ENCODE peak calls at places on chromosomes 5 and 9, in ten cellular contexts. One of them, this sample, is unnamed. For H3K4me1, the result is how much of the 10 kb centered on the place peaks cover.

GRCh38 chr5:126044111-126044668 is 379.0 kb upstream of the GRAMD2B start:
- DNase-seq in ascending aorta: no peak
- DNase-seq in HAP-1: peak
- DNase-seq in heart right ventricle: peak
- DNase-seq in adipocyte: peak
- DNase-seq in IMR-90: peak
- DNase-seq in right cardiac atrium: peak
- DNase-seq in cardiac muscle cell: peak
- DNase-seq in mesendoderm: peak
- DNase-seq in uterus: peak
- DNase-seq in this sample: no peak

GRCh38 chr5:159917919-159918487 is 1.7 kb downstream of the ADRA1B start:
- DNase-seq in IMR-90: no peak
- DNase-seq in cardiac muscle cell: no peak
- DNase-seq in mesendoderm: no peak
- DNase-seq in ascending aorta: no peak
- DNase-seq in HAP-1: no peak
- DNase-seq in adipocyte: no peak
- DNase-seq in uterus: no peak
- DNase-seq in heart right ventricle: no peak
- DNase-seq in right cardiac atrium: no peak
- DNase-seq in this sample: no peak

GRCh38 chr9:130601100-130601499 is 21.7 kb downstream of the FUBP3 start:
- DNase-seq in mesendoderm: no peak
- DNase-seq in uterus: no peak
- DNase-seq in cardiac muscle cell: no peak
- DNase-seq in heart right ventricle: no peak
- DNase-seq in ascending aorta: no peak
- DNase-seq in adipocyte: no peak
- DNase-seq in right cardiac atrium: no peak
- DNase-seq in HAP-1: no peak
- DNase-seq in IMR-90: no peak
- DNase-seq in this sample: no peak

GRCh38 chr9:71587576-71588362 is 180.5 kb downstream of the CEMIP2 start:
- DNase-seq in uterus: no peak
- DNase-seq in ascending aorta: no peak
- DNase-seq in adipocyte: peak
- DNase-seq in right cardiac atrium: no peak
- DNase-seq in cardiac muscle cell: no peak
- DNase-seq in heart right ventricle: no peak
- DNase-seq in mesendoderm: peak
- DNase-seq in IMR-90: peak
- DNase-seq in HAP-1: no peak
- DNase-seq in this sample: no peak

GRCh38 chr5:178442361-178443256 is 147.6 kb downstream of the COL23A1 start:
- DNase-seq in right cardiac atrium: no peak
- DNase-seq in uterus: no peak
- DNase-seq in HAP-1: no peak
- DNase-seq in ascending aorta: no peak
- DNase-seq in cardiac muscle cell: no peak
- DNase-seq in IMR-90: no peak
- DNase-seq in heart right ventricle: no peak
- DNase-seq in mesendoderm: no peak
- DNase-seq in adipocyte: no peak
- DNase-seq in this sample: no peak

GRCh38 chr9:16267336-16268036 is 603.0 kb downstream of the BNC2 start:
- DNase-seq in uterus: no peak
- DNase-seq in ascending aorta: peak
- DNase-seq in heart right ventricle: no peak
- DNase-seq in mesendoderm: no peak
- DNase-seq in HAP-1: no peak
- DNase-seq in right cardiac atrium: no peak
- DNase-seq in cardiac muscle cell: no peak
- DNase-seq in adipocyte: peak
- DNase-seq in IMR-90: peak
- DNase-seq in this sample: no peak

GRCh38 chr5:12985142-12985541 is 959.3 kb downstream of the DNAH5 start:
- DNase-seq in right cardiac atrium: no peak
- DNase-seq in cardiac muscle cell: no peak
- DNase-seq in ascending aorta: no peak
- DNase-seq in HAP-1: no peak
- DNase-seq in adipocyte: no peak
- DNase-seq in uterus: no peak
- DNase-seq in heart right ventricle: no peak
- DNase-seq in mesendoderm: no peak
- DNase-seq in IMR-90: no peak
- DNase-seq in this sample: no peak

GRCh38 chr5:160475864-160476438 is 54.3 kb downstream of the PTTG1 start:
- DNase-seq in HAP-1: no peak
- DNase-seq in mesendoderm: no peak
- DNase-seq in heart right ventricle: no peak
- DNase-seq in right cardiac atrium: no peak
- DNase-seq in uterus: no peak
- DNase-seq in IMR-90: no peak
- DNase-seq in adipocyte: no peak
- DNase-seq in ascending aorta: no peak
- DNase-seq in cardiac muscle cell: no peak
- DNase-seq in this sample: no peak

GRCh38 chr5:2387224-2388004 is 364.1 kb downstream of the IRX2 start:
- DNase-seq in HAP-1: no peak
- DNase-seq in cardiac muscle cell: peak
- DNase-seq in ascending aorta: no peak
- DNase-seq in IMR-90: no peak
- DNase-seq in adipocyte: no peak
- DNase-seq in uterus: no peak
- DNase-seq in right cardiac atrium: peak
- DNase-seq in heart right ventricle: no peak
- DNase-seq in mesendoderm: no peak
- DNase-seq in this sample: no peak

GRCh38 chr9:80485420-80485819 is 913.7 kb downstream of the TLE4 start:
- DNase-seq in cardiac muscle cell: no peak
- DNase-seq in right cardiac atrium: no peak
- DNase-seq in IMR-90: peak
- DNase-seq in HAP-1: no peak
- DNase-seq in adipocyte: no peak
- DNase-seq in ascending aorta: no peak
- DNase-seq in uterus: no peak
- DNase-seq in heart right ventricle: no peak
- DNase-seq in mesendoderm: no peak
- DNase-seq in this sample: no peak

GRCh38 chr5:167767775-167768174 is 523.7 kb upstream of the WWC1 start:
- DNase-seq in ascending aorta: no peak
- DNase-seq in mesendoderm: no peak
- DNase-seq in IMR-90: peak
- DNase-seq in cardiac muscle cell: no peak
- DNase-seq in adipocyte: no peak
- DNase-seq in uterus: no peak
- DNase-seq in right cardiac atrium: no peak
- DNase-seq in HAP-1: no peak
- DNase-seq in heart right ventricle: no peak
- DNase-seq in this sample: no peak

GRCh38 chr9:115976726-115977125 is 176.9 kb upstream of the PAPPA start:
- DNase-seq in IMR-90: no peak
- DNase-seq in right cardiac atrium: no peak
- DNase-seq in heart right ventricle: no peak
- DNase-seq in uterus: no peak
- DNase-seq in cardiac muscle cell: no peak
- DNase-seq in adipocyte: no peak
- DNase-seq in ascending aorta: no peak
- DNase-seq in HAP-1: no peak
- DNase-seq in mesendoderm: no peak
- DNase-seq in this sample: no peak

GRCh38 chr9:21919377-21920362 is 74.5 kb downstream of the CDKN2A start:
- DNase-seq in adipocyte: peak
- DNase-seq in ascending aorta: no peak
- DNase-seq in IMR-90: peak
- DNase-seq in uterus: no peak
- DNase-seq in heart right ventricle: no peak
- DNase-seq in cardiac muscle cell: no peak
- DNase-seq in mesendoderm: no peak
- DNase-seq in HAP-1: no peak
- DNase-seq in right cardiac atrium: no peak
- DNase-seq in this sample: no peak

GRCh38 chr5:66356011-66356565 is 212.0 kb downstream of the SREK1 start:
- DNase-seq in uterus: no peak
- DNase-seq in cardiac muscle cell: no peak
- DNase-seq in HAP-1: no peak
- DNase-seq in right cardiac atrium: no peak
- DNase-seq in adipocyte: peak
- DNase-seq in IMR-90: peak
- DNase-seq in heart right ventricle: no peak
- DNase-seq in mesendoderm: no peak
- DNase-seq in ascending aorta: no peak
- DNase-seq in this sample: no peak

GRCh38 chr5:140966293-140967225 is at the start of gene PCDHAC2:
- DNase-seq in adipocyte: peak
- DNase-seq in HAP-1: peak
- DNase-seq in cardiac muscle cell: peak
- DNase-seq in uterus: peak
- DNase-seq in heart right ventricle: peak
- DNase-seq in right cardiac atrium: peak
- DNase-seq in ascending aorta: no peak
- DNase-seq in mesendoderm: peak
- DNase-seq in IMR-90: no peak
- DNase-seq in this sample: peak

GRCh38 chr5:112186401-112186990 is 232.6 kb downstream of the EPB41L4A start:
- DNase-seq in HAP-1: peak
- DNase-seq in heart right ventricle: no peak
- DNase-seq in mesendoderm: peak
- DNase-seq in right cardiac atrium: no peak
- DNase-seq in adipocyte: peak
- DNase-seq in ascending aorta: no peak
- DNase-seq in uterus: no peak
- DNase-seq in cardiac muscle cell: peak
- DNase-seq in IMR-90: peak
- DNase-seq in this sample: no peak

GRCh38 chr5:119400248-119400647 is 44.4 kb downstream of the TNFAIP8 start:
- DNase-seq in uterus: peak
- DNase-seq in right cardiac atrium: no peak
- DNase-seq in adipocyte: no peak
- DNase-seq in mesendoderm: no peak
- DNase-seq in ascending aorta: no peak
- DNase-seq in cardiac muscle cell: no peak
- DNase-seq in heart right ventricle: no peak
- DNase-seq in IMR-90: peak
- DNase-seq in HAP-1: no peak
- DNase-seq in this sample: no peak

GRCh38 chr9:98222885-98223640 is 30.6 kb upstream of the CORO2A start:
- DNase-seq in cardiac muscle cell: no peak
- DNase-seq in ascending aorta: no peak
- DNase-seq in IMR-90: peak
- DNase-seq in HAP-1: no peak
- DNase-seq in uterus: no peak
- DNase-seq in adipocyte: peak
- DNase-seq in heart right ventricle: no peak
- DNase-seq in right cardiac atrium: no peak
- DNase-seq in mesendoderm: peak
- DNase-seq in this sample: no peak

DNA sequence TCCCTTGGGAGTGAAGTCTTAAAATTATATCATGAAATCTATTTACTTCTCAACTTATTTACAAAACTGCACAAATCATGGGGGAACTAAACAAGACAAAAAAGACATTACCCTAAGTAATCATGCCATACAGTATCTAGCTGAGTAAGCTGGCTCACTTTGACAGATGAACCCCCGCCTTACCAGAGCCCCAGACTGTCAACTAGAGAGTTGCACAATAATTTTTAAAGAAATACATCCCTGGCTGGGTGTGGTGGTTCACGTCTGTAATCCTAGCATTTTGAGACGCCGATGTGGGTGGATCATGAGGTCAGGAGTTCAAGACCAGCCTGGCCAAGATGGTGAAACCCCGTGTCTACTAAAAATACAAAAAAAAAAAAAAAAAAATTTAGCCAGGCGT is 62.3 kb downstream of the LPAR1 start:
- DNase-seq in cardiac muscle cell: no peak
- DNase-seq in ascending aorta: no peak
- DNase-seq in IMR-90: no peak
- DNase-seq in HAP-1: no peak
- DNase-seq in adipocyte: peak
- DNase-seq in mesendoderm: no peak
- DNase-seq in right cardiac atrium: no peak
- DNase-seq in heart right ventricle: no peak
- DNase-seq in uterus: no peak
- DNase-seq in this sample: no peak
- H3K4me1 ChIP-seq in cardiac muscle cell: under half
- H3K4me1 ChIP-seq in ascending aorta: under half
- H3K4me1 ChIP-seq in IMR-90: under half
- H3K4me1 ChIP-seq in HAP-1: under half
- H3K4me1 ChIP-seq in adipocyte: half or more
- H3K4me1 ChIP-seq in mesendoderm: under half
- H3K4me1 ChIP-seq in right cardiac atrium: under half
- H3K4me1 ChIP-seq in heart right ventricle: under half
- H3K4me1 ChIP-seq in uterus: under half
- H3K4me1 ChIP-seq in this sample: under half

GRCh38 chr9:135499326-135500070 is 984 bp upstream of the MRPS2 start:
- DNase-seq in HAP-1: peak
- DNase-seq in adipocyte: peak
- DNase-seq in right cardiac atrium: peak
- DNase-seq in heart right ventricle: peak
- DNase-seq in IMR-90: peak
- DNase-seq in cardiac muscle cell: peak
- DNase-seq in mesendoderm: peak
- DNase-seq in uterus: peak
- DNase-seq in ascending aorta: peak
- DNase-seq in this sample: peak
- H3K4me1 ChIP-seq in HAP-1: under half
- H3K4me1 ChIP-seq in adipocyte: under half
- H3K4me1 ChIP-seq in right cardiac atrium: under half
- H3K4me1 ChIP-seq in heart right ventricle: under half
- H3K4me1 ChIP-seq in IMR-90: under half
- H3K4me1 ChIP-seq in cardiac muscle cell: under half
- H3K4me1 ChIP-seq in mesendoderm: under half
- H3K4me1 ChIP-seq in uterus: under half
- H3K4me1 ChIP-seq in ascending aorta: under half
- H3K4me1 ChIP-seq in this sample: under half

DNA sequence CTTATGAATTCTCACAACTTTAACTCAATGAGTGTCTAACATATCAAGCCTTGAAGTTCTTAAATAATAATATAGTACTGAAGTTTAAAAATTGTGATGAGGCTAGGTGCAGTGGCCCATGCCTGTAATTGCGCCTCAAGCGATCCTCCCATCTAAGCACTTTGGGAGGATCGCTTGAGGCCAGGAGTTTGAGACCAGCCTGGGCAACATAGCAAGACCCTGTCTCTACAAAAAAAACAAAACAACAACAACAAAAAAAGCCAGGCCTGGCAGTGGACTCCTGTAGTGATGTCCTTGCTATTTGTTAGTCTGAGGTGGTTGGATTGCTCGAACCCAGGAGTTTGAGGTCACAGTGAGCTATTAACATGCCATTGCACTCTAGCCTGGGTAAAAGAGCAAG is 98.4 kb downstream of the ADGRV1 start:
- DNase-seq in IMR-90: no peak
- DNase-seq in adipocyte: no peak
- DNase-seq in ascending aorta: no peak
- DNase-seq in HAP-1: no peak
- DNase-seq in uterus: no peak
- DNase-seq in mesendoderm: no peak
- DNase-seq in heart right ventricle: no peak
- DNase-seq in cardiac muscle cell: no peak
- DNase-seq in right cardiac atrium: no peak
- DNase-seq in this sample: no peak
- H3K4me1 ChIP-seq in IMR-90: under half
- H3K4me1 ChIP-seq in adipocyte: under half
- H3K4me1 ChIP-seq in ascending aorta: under half
- H3K4me1 ChIP-seq in HAP-1: under half
- H3K4me1 ChIP-seq in uterus: under half
- H3K4me1 ChIP-seq in mesendoderm: under half
- H3K4me1 ChIP-seq in heart right ventricle: under half
- H3K4me1 ChIP-seq in cardiac muscle cell: under half
- H3K4me1 ChIP-seq in right cardiac atrium: under half
- H3K4me1 ChIP-seq in this sample: under half

GRCh38 chr5:150141544-150142188 is 14.0 kb downstream of the PDGFRB start:
- DNase-seq in right cardiac atrium: no peak
- DNase-seq in cardiac muscle cell: no peak
- DNase-seq in adipocyte: peak
- DNase-seq in mesendoderm: peak
- DNase-seq in HAP-1: no peak
- DNase-seq in IMR-90: peak
- DNase-seq in ascending aorta: no peak
- DNase-seq in uterus: no peak
- DNase-seq in heart right ventricle: no peak
- DNase-seq in this sample: no peak
- H3K4me1 ChIP-seq in right cardiac atrium: under half
- H3K4me1 ChIP-seq in cardiac muscle cell: half or more
- H3K4me1 ChIP-seq in adipocyte: half or more
- H3K4me1 ChIP-seq in mesendoderm: under half
- H3K4me1 ChIP-seq in HAP-1: under half
- H3K4me1 ChIP-seq in IMR-90: half or more
- H3K4me1 ChIP-seq in ascending aorta: half or more
- H3K4me1 ChIP-seq in uterus: half or more
- H3K4me1 ChIP-seq in heart right ventricle: half or more
- H3K4me1 ChIP-seq in this sample: under half